ENCODE peak calls at places on chromosome 4, in ten cellular contexts. V is ascending aorta, D is endodermal cell, J is transverse colon, I is mucosa of descending colon, P is PC-3, L is thyroid gland, O is suprapubic skin, F is Panc1, T is left ventricle myocardium inferior. X is an unnamed sample.

GRCh38 chr4:4969298-4969697 is 50.0 kb downstream of the CYTL1 start:
- DNase-seq in V (no peak), D (no peak), J (no peak), I (no peak), P (peak; percentile 67), L (no peak), O (peak; percentile 87), F (no peak), T (peak; percentile 34), X (no peak)

GRCh38 chr4:159273126-159273438 is 170.2 kb downstream of the RAPGEF2 start:
- DNase-seq in V (no peak), D (no peak), J (no peak), I (no peak), P (no peak), L (peak; percentile 10), O (no peak), F (no peak), T (no peak), X (no peak)

GRCh38 chr4:154310578-154310977 is 181.0 kb downstream of the DCHS2 start:
- DNase-seq in V (no peak), D (no peak), J (no peak), I (no peak), P (no peak), L (no peak), O (no peak), F (no peak), T (no peak), X (no peak)

GRCh38 chr4:53963336-53963735 is 101.1 kb downstream of the CHIC2 start:
- DNase-seq in V (no peak), D (no peak), J (no peak), I (no peak), P (no peak), L (no peak), O (no peak), F (no peak), T (no peak), X (no peak)

GRCh38 chr4:39713691-39714090 is 15.8 kb downstream of the UBE2K start:
- DNase-seq in V (no peak), D (no peak), J (no peak), I (no peak), P (no peak), L (peak; percentile 39), O (no peak), F (no peak), T (no peak), X (no peak)

GRCh38 chr4:147370881-147371280 is 110.0 kb upstream of the EDNRA start:
- DNase-seq in V (no peak), D (no peak), J (peak; percentile 70), I (peak; percentile 60), P (peak; percentile 40), L (no peak), O (no peak), F (no peak), T (no peak), X (peak; percentile 51)

GRCh38 chr4:152672403-152673092 is 7.2 kb downstream of the TMEM154 start:
- DNase-seq in V (no peak), D (no peak), J (no peak), I (no peak), P (no peak), L (no peak), O (no peak), F (no peak), T (no peak), X (no peak)

GRCh38 chr4:168636506-168637176 is 139.8 kb downstream of the PALLD start:
- DNase-seq in V (no peak), D (no peak), J (no peak), I (no peak), P (peak; percentile 72), L (peak; percentile 53), O (no peak), F (no peak), T (no peak), X (peak; percentile 63)

GRCh38 chr4:5158391-5158770 is 107.1 kb downstream of the STK32B start:
- DNase-seq in V (no peak), D (no peak), J (no peak), I (no peak), P (peak; percentile 26), L (no peak), O (no peak), F (no peak), T (no peak), X (no peak)

GRCh38 chr4:25694466-25694865 is 38.8 kb downstream of the SLC34A2 start:
- DNase-seq in V (no peak), D (peak; percentile 50), J (no peak), I (no peak), P (no peak), L (no peak), O (no peak), F (no peak), T (no peak), X (no peak)

GRCh38 chr4:153151535-153152452 is 52.4 kb upstream of the TRIM2 start:
- DNase-seq in V (no peak), D (peak; percentile 96), J (peak; percentile 90), I (peak; percentile 90), P (peak; percentile 27), L (peak; percentile 97), O (no peak), F (no peak), T (no peak), X (no peak)

GRCh38 chr4:101730291-101731117 is 60.0 kb upstream of the BANK1 start:
- DNase-seq in V (no peak), D (peak; percentile 89), J (peak; percentile 69), I (no peak), P (peak; percentile 78), L (peak; percentile 75), O (peak; percentile 62), F (peak; percentile 38), T (peak; percentile 33), X (peak; percentile 17)

GRCh38 chr4:170198742-170199141 is 109.0 kb upstream of the AADAT start:
- DNase-seq in V (no peak), D (no peak), J (no peak), I (no peak), P (peak; percentile 37), L (no peak), O (no peak), F (no peak), T (no peak), X (peak; percentile 29)

GRCh38 chr4:146033149-146033548 is 94.5 kb upstream of the ZNF827 start:
- DNase-seq in V (no peak), D (peak; percentile 57), J (peak; percentile 83), I (peak; percentile 69), P (no peak), L (peak; percentile 10), O (no peak), F (no peak), T (no peak), X (peak; percentile 34)
- TF ChIP-seq CTCF in V (no peak), D (no peak), J (no peak), I (no peak), P (no peak), L (no peak), O (no peak), F (no peak), T (no peak), X (no peak)

GRCh38 chr4:140047781-140048180 is 106.2 kb downstream of the MAML3 start:
- DNase-seq in V (no peak), D (no peak), J (no peak), I (no peak), P (no peak), L (no peak), O (no peak), F (no peak), T (no peak), X (no peak)

GRCh38 chr4:140049024-140049923 is 104.7 kb downstream of the MAML3 start:
- DNase-seq in V (peak; percentile 18), D (peak; percentile 91), J (peak; percentile 64), I (peak; percentile 66), P (peak; percentile 62), L (peak; percentile 24), O (no peak), F (no peak), T (no peak), X (no peak)

GRCh38 chr4:140049924-140050681 is 103.9 kb downstream of the MAML3 start:
- DNase-seq in V (no peak), D (peak; percentile 78), J (no peak), I (no peak), P (peak; percentile 18), L (no peak), O (no peak), F (no peak), T (no peak), X (no peak)

GRCh38 chr4:140047017-140047640 is 106.9 kb downstream of the MAML3 start:
- DNase-seq in V (peak; percentile 24), D (peak; percentile 72), J (no peak), I (no peak), P (peak; percentile 67), L (no peak), O (no peak), F (no peak), T (peak; percentile 66), X (no peak)

DNA sequence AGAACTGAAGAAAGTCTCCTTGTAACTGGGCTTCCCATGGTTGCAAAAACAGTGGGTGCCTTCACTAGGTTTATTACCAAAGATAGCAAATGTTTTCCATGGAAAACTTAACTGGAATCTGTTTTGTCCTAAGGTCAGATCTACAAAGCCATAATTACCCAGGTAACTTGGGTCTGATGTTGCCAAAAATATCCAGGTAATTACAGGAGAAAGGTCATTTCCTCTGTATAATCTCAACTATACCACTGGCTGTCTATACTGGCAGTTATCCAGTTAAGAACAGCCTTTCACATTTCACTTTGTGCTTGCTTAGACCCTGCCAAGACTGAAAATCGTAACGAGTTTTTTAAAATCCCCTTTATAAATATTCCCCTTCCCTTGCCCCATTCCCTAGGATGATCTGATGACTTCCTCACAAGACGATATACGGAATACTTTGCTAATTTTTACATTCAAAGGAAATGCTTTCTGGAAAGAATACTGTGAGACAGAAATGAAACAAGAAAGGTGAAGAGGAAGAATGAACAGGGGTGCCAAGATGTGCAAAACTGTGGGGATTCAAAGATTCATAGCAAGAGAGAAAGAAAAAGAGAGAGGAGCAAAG is 105.5 kb downstream of the MAML3 start:
- DNase-seq in V (no peak), D (no peak), J (no peak), I (no peak), P (peak; percentile 3), L (no peak), O (no peak), F (no peak), T (no peak), X (no peak)
- H3K4me1 ChIP-seq in V (peaks cover 9% of the 10 kb centered on the region), D (peaks cover 36% of the 10 kb centered on the region), J (peaks cover 17% of the 10 kb centered on the region), I (peaks cover 12% of the 10 kb centered on the region), P (peaks cover 45% of the 10 kb centered on the region), L (peaks cover 12% of the 10 kb centered on the region), O (peaks cover 41% of the 10 kb centered on the region), F (peaks cover 48% of the 10 kb centered on the region), T (peaks cover 44% of the 10 kb centered on the region), X (peaks cover 11% of the 10 kb centered on the region)

GRCh38 chr4:56255820-56256219 is 131.5 kb downstream of the AASDH start:
- DNase-seq in V (no peak), D (no peak), J (no peak), I (no peak), P (no peak), L (no peak), O (no peak), F (no peak), T (no peak), X (no peak)
- TF ChIP-seq CTCF in V (no peak), D (peak; percentile 34), J (no peak), I (no peak), P (no peak), L (no peak), O (no peak), F (no peak), T (no peak), X (peak; percentile 2)

DNA sequence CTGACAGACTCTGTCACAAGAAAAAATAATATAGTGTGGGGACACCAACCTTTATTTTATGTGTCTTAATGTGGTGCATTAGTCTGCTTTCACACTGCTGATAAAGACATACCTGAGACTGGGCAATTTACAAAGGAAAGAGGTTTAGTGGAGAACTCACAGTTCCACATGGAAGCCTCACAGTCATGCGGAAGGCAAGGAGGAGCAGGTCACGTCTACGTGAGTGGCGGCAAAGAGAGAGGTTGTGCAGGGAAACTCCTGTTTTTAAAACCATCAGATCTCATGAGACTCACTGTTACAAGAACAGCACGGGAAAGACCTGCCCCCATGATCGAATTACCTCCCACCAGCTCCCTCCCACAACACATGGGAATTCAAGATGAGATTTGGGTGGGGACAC is 130.2 kb downstream of the AFF1 start:
- DNase-seq in V (no peak), D (no peak), J (no peak), I (no peak), P (no peak), L (peak; percentile 69), O (no peak), F (no peak), T (no peak), X (no peak)
- H3K4me1 ChIP-seq in V (peaks cover 16% of the 10 kb centered on the region), D (peaks cover 3% of the 10 kb centered on the region), J (peaks cover 31% of the 10 kb centered on the region), I (peaks cover 14% of the 10 kb centered on the region), P (peaks cover 22% of the 10 kb centered on the region), L (peaks cover 64% of the 10 kb centered on the region), O (peaks cover 46% of the 10 kb centered on the region), F (peaks cover 4% of the 10 kb centered on the region), T (peaks cover 57% of the 10 kb centered on the region), X (peaks cover 17% of the 10 kb centered on the region)